ENCODE peak calls at places on chromosome 9, in six cellular contexts. One of them, this sample, is unnamed.

GRCh38 chr9:15370496-15371464 is 51.9 kb upstream of the SNAPC3 start:
- DNase-seq in HTR-8/SVneo: no peak
- DNase-seq in GM23248: peak
- DNase-seq in stimulated activated CD8-positive, alpha-beta memory T cell treated with anti-CD3 and anti-CD28 coated beads, Interleukin-7, amount 100 ng/mL, for 24 hours: no peak
- DNase-seq in astrocyte of the cerebellum: no peak
- DNase-seq in progenitor cell of endocrine pancreas: no peak
- DNase-seq in this sample: no peak

GRCh38 chr9:98635374-98635773 is 73.4 kb downstream of the GABBR2 start:
- DNase-seq in HTR-8/SVneo: no peak
- DNase-seq in GM23248: peak
- DNase-seq in stimulated activated CD8-positive, alpha-beta memory T cell treated with anti-CD3 and anti-CD28 coated beads, Interleukin-7, amount 100 ng/mL, for 24 hours: no peak
- DNase-seq in astrocyte of the cerebellum: no peak
- DNase-seq in progenitor cell of endocrine pancreas: no peak
- DNase-seq in this sample: no peak

GRCh38 chr9:136644593-136645342 is 17.9 kb upstream of the EGFL7 start:
- DNase-seq in HTR-8/SVneo: no peak
- DNase-seq in GM23248: no peak
- DNase-seq in stimulated activated CD8-positive, alpha-beta memory T cell treated with anti-CD3 and anti-CD28 coated beads, Interleukin-7, amount 100 ng/mL, for 24 hours: peak
- DNase-seq in astrocyte of the cerebellum: no peak
- DNase-seq in progenitor cell of endocrine pancreas: peak
- DNase-seq in this sample: no peak

GRCh38 chr9:69945671-69946141 is 97.9 kb upstream of the MAMDC2 start:
- DNase-seq in HTR-8/SVneo: no peak
- DNase-seq in GM23248: peak
- DNase-seq in stimulated activated CD8-positive, alpha-beta memory T cell treated with anti-CD3 and anti-CD28 coated beads, Interleukin-7, amount 100 ng/mL, for 24 hours: no peak
- DNase-seq in astrocyte of the cerebellum: no peak
- DNase-seq in progenitor cell of endocrine pancreas: no peak
- DNase-seq in this sample: no peak

GRCh38 chr9:4258321-4259093 is 41.4 kb downstream of the GLIS3 start:
- DNase-seq in HTR-8/SVneo: no peak
- DNase-seq in GM23248: peak
- DNase-seq in stimulated activated CD8-positive, alpha-beta memory T cell treated with anti-CD3 and anti-CD28 coated beads, Interleukin-7, amount 100 ng/mL, for 24 hours: no peak
- DNase-seq in astrocyte of the cerebellum: peak
- DNase-seq in progenitor cell of endocrine pancreas: no peak
- DNase-seq in this sample: no peak

GRCh38 chr9:87292449-87293191 is 205.0 kb upstream of the DAPK1 start:
- DNase-seq in HTR-8/SVneo: no peak
- DNase-seq in GM23248: peak
- DNase-seq in stimulated activated CD8-positive, alpha-beta memory T cell treated with anti-CD3 and anti-CD28 coated beads, Interleukin-7, amount 100 ng/mL, for 24 hours: no peak
- DNase-seq in astrocyte of the cerebellum: no peak
- DNase-seq in progenitor cell of endocrine pancreas: no peak
- DNase-seq in this sample: no peak

GRCh38 chr9:18452276-18452675 is 21.7 kb upstream of the ADAMTSL1 start:
- DNase-seq in HTR-8/SVneo: no peak
- DNase-seq in GM23248: peak
- DNase-seq in stimulated activated CD8-positive, alpha-beta memory T cell treated with anti-CD3 and anti-CD28 coated beads, Interleukin-7, amount 100 ng/mL, for 24 hours: no peak
- DNase-seq in astrocyte of the cerebellum: no peak
- DNase-seq in progenitor cell of endocrine pancreas: no peak
- DNase-seq in this sample: no peak

GRCh38 chr9:113886933-113887332 is 10.8 kb downstream of the ZNF618 start:
- DNase-seq in HTR-8/SVneo: no peak
- DNase-seq in GM23248: peak
- DNase-seq in stimulated activated CD8-positive, alpha-beta memory T cell treated with anti-CD3 and anti-CD28 coated beads, Interleukin-7, amount 100 ng/mL, for 24 hours: no peak
- DNase-seq in astrocyte of the cerebellum: no peak
- DNase-seq in progenitor cell of endocrine pancreas: no peak
- DNase-seq in this sample: no peak

GRCh38 chr9:132590037-132590317 is 7.6 kb downstream of the BARHL1 start:
- DNase-seq in HTR-8/SVneo: no peak
- DNase-seq in GM23248: no peak
- DNase-seq in stimulated activated CD8-positive, alpha-beta memory T cell treated with anti-CD3 and anti-CD28 coated beads, Interleukin-7, amount 100 ng/mL, for 24 hours: no peak
- DNase-seq in astrocyte of the cerebellum: no peak
- DNase-seq in progenitor cell of endocrine pancreas: no peak
- DNase-seq in this sample: no peak

GRCh38 chr9:4090491-4090890 is 209.4 kb downstream of the GLIS3 start:
- DNase-seq in HTR-8/SVneo: no peak
- DNase-seq in GM23248: no peak
- DNase-seq in stimulated activated CD8-positive, alpha-beta memory T cell treated with anti-CD3 and anti-CD28 coated beads, Interleukin-7, amount 100 ng/mL, for 24 hours: no peak
- DNase-seq in astrocyte of the cerebellum: no peak
- DNase-seq in progenitor cell of endocrine pancreas: no peak
- DNase-seq in this sample: no peak

GRCh38 chr9:123267481-123268239 is 726 bp downstream of the STRBP start:
- DNase-seq in HTR-8/SVneo: no peak
- DNase-seq in GM23248: no peak
- DNase-seq in stimulated activated CD8-positive, alpha-beta memory T cell treated with anti-CD3 and anti-CD28 coated beads, Interleukin-7, amount 100 ng/mL, for 24 hours: no peak
- DNase-seq in astrocyte of the cerebellum: no peak
- DNase-seq in progenitor cell of endocrine pancreas: no peak
- DNase-seq in this sample: no peak

GRCh38 chr9:12633016-12633765 is 60.0 kb upstream of the TYRP1 start:
- DNase-seq in HTR-8/SVneo: no peak
- DNase-seq in GM23248: no peak
- DNase-seq in stimulated activated CD8-positive, alpha-beta memory T cell treated with anti-CD3 and anti-CD28 coated beads, Interleukin-7, amount 100 ng/mL, for 24 hours: no peak
- DNase-seq in astrocyte of the cerebellum: no peak
- DNase-seq in progenitor cell of endocrine pancreas: no peak
- DNase-seq in this sample: no peak

GRCh38 chr9:16213781-16214515 is 656.5 kb downstream of the BNC2 start:
- DNase-seq in HTR-8/SVneo: no peak
- DNase-seq in GM23248: peak
- DNase-seq in stimulated activated CD8-positive, alpha-beta memory T cell treated with anti-CD3 and anti-CD28 coated beads, Interleukin-7, amount 100 ng/mL, for 24 hours: no peak
- DNase-seq in astrocyte of the cerebellum: peak
- DNase-seq in progenitor cell of endocrine pancreas: no peak
- DNase-seq in this sample: peak

GRCh38 chr9:114482602-114483001 is 22.7 kb downstream of the WHRN start:
- DNase-seq in HTR-8/SVneo: no peak
- DNase-seq in GM23248: no peak
- DNase-seq in stimulated activated CD8-positive, alpha-beta memory T cell treated with anti-CD3 and anti-CD28 coated beads, Interleukin-7, amount 100 ng/mL, for 24 hours: no peak
- DNase-seq in astrocyte of the cerebellum: no peak
- DNase-seq in progenitor cell of endocrine pancreas: no peak
- DNase-seq in this sample: no peak

GRCh38 chr9:118992813-118993747 is 376.2 kb downstream of the BRINP1 start:
- DNase-seq in HTR-8/SVneo: no peak
- DNase-seq in GM23248: peak
- DNase-seq in stimulated activated CD8-positive, alpha-beta memory T cell treated with anti-CD3 and anti-CD28 coated beads, Interleukin-7, amount 100 ng/mL, for 24 hours: no peak
- DNase-seq in astrocyte of the cerebellum: no peak
- DNase-seq in progenitor cell of endocrine pancreas: no peak
- DNase-seq in this sample: no peak

GRCh38 chr9:115042781-115043509 is 75.0 kb downstream of the TNC start:
- DNase-seq in HTR-8/SVneo: no peak
- DNase-seq in GM23248: peak
- DNase-seq in stimulated activated CD8-positive, alpha-beta memory T cell treated with anti-CD3 and anti-CD28 coated beads, Interleukin-7, amount 100 ng/mL, for 24 hours: no peak
- DNase-seq in astrocyte of the cerebellum: no peak
- DNase-seq in progenitor cell of endocrine pancreas: no peak
- DNase-seq in this sample: no peak

GRCh38 chr9:14349818-14350333 is 35.9 kb upstream of the NFIB start:
- DNase-seq in HTR-8/SVneo: no peak
- DNase-seq in GM23248: no peak
- DNase-seq in stimulated activated CD8-positive, alpha-beta memory T cell treated with anti-CD3 and anti-CD28 coated beads, Interleukin-7, amount 100 ng/mL, for 24 hours: no peak
- DNase-seq in astrocyte of the cerebellum: no peak
- DNase-seq in progenitor cell of endocrine pancreas: no peak
- DNase-seq in this sample: no peak

GRCh38 chr9:124257070-124257864 is 482 bp upstream of the NEK6 start:
- DNase-seq in HTR-8/SVneo: no peak
- DNase-seq in GM23248: peak
- DNase-seq in stimulated activated CD8-positive, alpha-beta memory T cell treated with anti-CD3 and anti-CD28 coated beads, Interleukin-7, amount 100 ng/mL, for 24 hours: no peak
- DNase-seq in astrocyte of the cerebellum: no peak
- DNase-seq in progenitor cell of endocrine pancreas: no peak
- DNase-seq in this sample: no peak

GRCh38 chr9:105021917-105022316 is 94.0 kb upstream of the ABCA1 start:
- DNase-seq in HTR-8/SVneo: no peak
- DNase-seq in GM23248: no peak
- DNase-seq in stimulated activated CD8-positive, alpha-beta memory T cell treated with anti-CD3 and anti-CD28 coated beads, Interleukin-7, amount 100 ng/mL, for 24 hours: no peak
- DNase-seq in astrocyte of the cerebellum: no peak
- DNase-seq in progenitor cell of endocrine pancreas: no peak
- DNase-seq in this sample: no peak

GRCh38 chr9:93309889-93310425 is 126.0 kb downstream of the WNK2 start:
- DNase-seq in HTR-8/SVneo: no peak
- DNase-seq in GM23248: no peak
- DNase-seq in stimulated activated CD8-positive, alpha-beta memory T cell treated with anti-CD3 and anti-CD28 coated beads, Interleukin-7, amount 100 ng/mL, for 24 hours: no peak
- DNase-seq in astrocyte of the cerebellum: no peak
- DNase-seq in progenitor cell of endocrine pancreas: no peak
- DNase-seq in this sample: no peak

GRCh38 chr9:68418259-68418845 is 61.9 kb downstream of the PGM5 start:
- DNase-seq in HTR-8/SVneo: no peak
- DNase-seq in GM23248: no peak
- DNase-seq in stimulated activated CD8-positive, alpha-beta memory T cell treated with anti-CD3 and anti-CD28 coated beads, Interleukin-7, amount 100 ng/mL, for 24 hours: no peak
- DNase-seq in astrocyte of the cerebellum: no peak
- DNase-seq in progenitor cell of endocrine pancreas: no peak
- DNase-seq in this sample: no peak

GRCh38 chr9:14193338-14193980 is 120.5 kb downstream of the NFIB start:
- DNase-seq in HTR-8/SVneo: no peak
- DNase-seq in GM23248: no peak
- DNase-seq in stimulated activated CD8-positive, alpha-beta memory T cell treated with anti-CD3 and anti-CD28 coated beads, Interleukin-7, amount 100 ng/mL, for 24 hours: no peak
- DNase-seq in astrocyte of the cerebellum: no peak
- DNase-seq in progenitor cell of endocrine pancreas: no peak
- DNase-seq in this sample: no peak

GRCh38 chr9:111366978-111367377 is 37.0 kb upstream of the OR2K2 start:
- DNase-seq in HTR-8/SVneo: no peak
- DNase-seq in GM23248: no peak
- DNase-seq in stimulated activated CD8-positive, alpha-beta memory T cell treated with anti-CD3 and anti-CD28 coated beads, Interleukin-7, amount 100 ng/mL, for 24 hours: no peak
- DNase-seq in astrocyte of the cerebellum: no peak
- DNase-seq in progenitor cell of endocrine pancreas: no peak
- DNase-seq in this sample: no peak

GRCh38 chr9:133063500-133064231 is 1.9 kb downstream of the CEL start:
- DNase-seq in HTR-8/SVneo: no peak
- DNase-seq in GM23248: no peak
- DNase-seq in stimulated activated CD8-positive, alpha-beta memory T cell treated with anti-CD3 and anti-CD28 coated beads, Interleukin-7, amount 100 ng/mL, for 24 hours: no peak
- DNase-seq in astrocyte of the cerebellum: no peak
- DNase-seq in progenitor cell of endocrine pancreas: no peak
- DNase-seq in this sample: no peak

GRCh38 chr9:135601988-135602387 is 37.4 kb downstream of the GLT6D1 start:
- DNase-seq in HTR-8/SVneo: no peak
- DNase-seq in GM23248: no peak
- DNase-seq in stimulated activated CD8-positive, alpha-beta memory T cell treated with anti-CD3 and anti-CD28 coated beads, Interleukin-7, amount 100 ng/mL, for 24 hours: no peak
- DNase-seq in astrocyte of the cerebellum: no peak
- DNase-seq in progenitor cell of endocrine pancreas: no peak
- DNase-seq in this sample: no peak

GRCh38 chr9:12766357-12766756 is 8.5 kb upstream of the LURAP1L start:
- DNase-seq in HTR-8/SVneo: no peak
- DNase-seq in GM23248: no peak
- DNase-seq in stimulated activated CD8-positive, alpha-beta memory T cell treated with anti-CD3 and anti-CD28 coated beads, Interleukin-7, amount 100 ng/mL, for 24 hours: no peak
- DNase-seq in astrocyte of the cerebellum: no peak
- DNase-seq in progenitor cell of endocrine pancreas: no peak
- DNase-seq in this sample: no peak

GRCh38 chr9:100637787-100638186 is 59.9 kb downstream of the CAVIN4 start:
- DNase-seq in HTR-8/SVneo: no peak
- DNase-seq in GM23248: no peak
- DNase-seq in stimulated activated CD8-positive, alpha-beta memory T cell treated with anti-CD3 and anti-CD28 coated beads, Interleukin-7, amount 100 ng/mL, for 24 hours: no peak
- DNase-seq in astrocyte of the cerebellum: no peak
- DNase-seq in progenitor cell of endocrine pancreas: peak
- DNase-seq in this sample: no peak

GRCh38 chr9:98117984-98118639 is 910 bp downstream of the TRIM14 start:
- DNase-seq in HTR-8/SVneo: peak
- DNase-seq in GM23248: peak
- DNase-seq in stimulated activated CD8-positive, alpha-beta memory T cell treated with anti-CD3 and anti-CD28 coated beads, Interleukin-7, amount 100 ng/mL, for 24 hours: no peak
- DNase-seq in astrocyte of the cerebellum: no peak
- DNase-seq in progenitor cell of endocrine pancreas: no peak
- DNase-seq in this sample: no peak

GRCh38 chr9:33946779-33947535 is 101.7 kb downstream of the UBAP2 start:
- DNase-seq in HTR-8/SVneo: peak
- DNase-seq in GM23248: peak
- DNase-seq in stimulated activated CD8-positive, alpha-beta memory T cell treated with anti-CD3 and anti-CD28 coated beads, Interleukin-7, amount 100 ng/mL, for 24 hours: no peak
- DNase-seq in astrocyte of the cerebellum: peak
- DNase-seq in progenitor cell of endocrine pancreas: no peak
- DNase-seq in this sample: peak

GRCh38 chr9:92501671-92502393 is 19.5 kb upstream of the ASPN start:
- DNase-seq in HTR-8/SVneo: no peak
- DNase-seq in GM23248: peak
- DNase-seq in stimulated activated CD8-positive, alpha-beta memory T cell treated with anti-CD3 and anti-CD28 coated beads, Interleukin-7, amount 100 ng/mL, for 24 hours: no peak
- DNase-seq in astrocyte of the cerebellum: no peak
- DNase-seq in progenitor cell of endocrine pancreas: no peak
- DNase-seq in this sample: no peak

GRCh38 chr9:137217276-137218211 is 4.5 kb downstream of the RNF208 start:
- DNase-seq in HTR-8/SVneo: no peak
- DNase-seq in GM23248: peak
- DNase-seq in stimulated activated CD8-positive, alpha-beta memory T cell treated with anti-CD3 and anti-CD28 coated beads, Interleukin-7, amount 100 ng/mL, for 24 hours: no peak
- DNase-seq in astrocyte of the cerebellum: no peak
- DNase-seq in progenitor cell of endocrine pancreas: no peak
- DNase-seq in this sample: no peak

GRCh38 chr9:73011346-73011745 is 58.5 kb upstream of the ALDH1A1 start:
- DNase-seq in HTR-8/SVneo: no peak
- DNase-seq in GM23248: peak
- DNase-seq in stimulated activated CD8-positive, alpha-beta memory T cell treated with anti-CD3 and anti-CD28 coated beads, Interleukin-7, amount 100 ng/mL, for 24 hours: no peak
- DNase-seq in astrocyte of the cerebellum: peak
- DNase-seq in progenitor cell of endocrine pancreas: no peak
- DNase-seq in this sample: no peak

GRCh38 chr9:18142964-18143363 is 331.0 kb upstream of the ADAMTSL1 start:
- DNase-seq in HTR-8/SVneo: no peak
- DNase-seq in GM23248: peak
- DNase-seq in stimulated activated CD8-positive, alpha-beta memory T cell treated with anti-CD3 and anti-CD28 coated beads, Interleukin-7, amount 100 ng/mL, for 24 hours: no peak
- DNase-seq in astrocyte of the cerebellum: no peak
- DNase-seq in progenitor cell of endocrine pancreas: no peak
- DNase-seq in this sample: no peak